ENCODE peak calls at places on chromosomes 2 and 18, in eight cellular contexts. One of them, this sample, is unnamed.

GRCh38 chr2:235541016-235541415 is 47.2 kb downstream of the AGAP1 start:
- DNase-seq in endodermal cell: no peak
- DNase-seq in AG09309: no peak
- DNase-seq in Calu3: no peak
- DNase-seq in GM06990: no peak
- DNase-seq in thoracic aorta: no peak
- DNase-seq in neural crest cell: no peak
- DNase-seq in psoas muscle: no peak
- DNase-seq in this sample: no peak

GRCh38 chr2:236673126-236673822 is 103.6 kb downstream of the ACKR3 start:
- DNase-seq in endodermal cell: peak
- DNase-seq in thoracic aorta: no peak
- DNase-seq in Calu3: no peak
- DNase-seq in AG09309: no peak
- DNase-seq in psoas muscle: no peak
- DNase-seq in GM06990: no peak
- DNase-seq in neural crest cell: no peak
- DNase-seq in this sample: no peak

GRCh38 chr18:3910507-3910906 is 460.5 kb downstream of the TGIF1 start:
- DNase-seq in Calu3: no peak
- DNase-seq in psoas muscle: no peak
- DNase-seq in AG09309: peak
- DNase-seq in thoracic aorta: no peak
- DNase-seq in endodermal cell: no peak
- DNase-seq in neural crest cell: no peak
- DNase-seq in GM06990: no peak
- DNase-seq in this sample: peak

GRCh38 chr18:13502585-13502984 is 223.8 kb downstream of the FAM210A start:
- DNase-seq in Calu3: no peak
- DNase-seq in psoas muscle: peak
- DNase-seq in AG09309: no peak
- DNase-seq in neural crest cell: no peak
- DNase-seq in GM06990: no peak
- DNase-seq in endodermal cell: no peak
- DNase-seq in thoracic aorta: no peak
- DNase-seq in this sample: no peak

GRCh38 chr2:10566021-10566420 is 117.9 kb upstream of the ODC1 start:
- DNase-seq in Calu3: no peak
- DNase-seq in AG09309: no peak
- DNase-seq in GM06990: no peak
- DNase-seq in neural crest cell: no peak
- DNase-seq in endodermal cell: no peak
- DNase-seq in thoracic aorta: no peak
- DNase-seq in psoas muscle: no peak
- DNase-seq in this sample: peak

GRCh38 chr2:55014962-55015939 is 35.0 kb downstream of the RTN4 start:
- DNase-seq in AG09309: peak
- DNase-seq in psoas muscle: no peak
- DNase-seq in thoracic aorta: no peak
- DNase-seq in Calu3: peak
- DNase-seq in GM06990: no peak
- DNase-seq in neural crest cell: no peak
- DNase-seq in endodermal cell: peak
- DNase-seq in this sample: peak

GRCh38 chr2:185335879-185336278 is 402.7 kb upstream of the FSIP2 start:
- DNase-seq in endodermal cell: no peak
- DNase-seq in neural crest cell: no peak
- DNase-seq in AG09309: no peak
- DNase-seq in psoas muscle: no peak
- DNase-seq in GM06990: no peak
- DNase-seq in Calu3: no peak
- DNase-seq in thoracic aorta: no peak
- DNase-seq in this sample: no peak

GRCh38 chr18:79851489-79851888 is 53.8 kb downstream of the KCNG2 start:
- DNase-seq in neural crest cell: no peak
- DNase-seq in thoracic aorta: no peak
- DNase-seq in Calu3: no peak
- DNase-seq in psoas muscle: no peak
- DNase-seq in GM06990: no peak
- DNase-seq in AG09309: no peak
- DNase-seq in endodermal cell: no peak
- DNase-seq in this sample: no peak

GRCh38 chr2:97011977-97012569 is 25.7 kb upstream of the FAM178B start:
- DNase-seq in GM06990: no peak
- DNase-seq in thoracic aorta: no peak
- DNase-seq in neural crest cell: no peak
- DNase-seq in Calu3: peak
- DNase-seq in psoas muscle: no peak
- DNase-seq in endodermal cell: no peak
- DNase-seq in AG09309: peak
- DNase-seq in this sample: peak

GRCh38 chr2:177633910-177634294 is 241.3 kb downstream of the AGPS start:
- DNase-seq in Calu3: no peak
- DNase-seq in GM06990: no peak
- DNase-seq in neural crest cell: no peak
- DNase-seq in thoracic aorta: no peak
- DNase-seq in psoas muscle: no peak
- DNase-seq in AG09309: no peak
- DNase-seq in endodermal cell: no peak
- DNase-seq in this sample: no peak

GRCh38 chr2:15160602-15161001 is 400.5 kb downstream of the NBAS start:
- DNase-seq in Calu3: no peak
- DNase-seq in thoracic aorta: no peak
- DNase-seq in psoas muscle: no peak
- DNase-seq in AG09309: no peak
- DNase-seq in GM06990: no peak
- DNase-seq in neural crest cell: no peak
- DNase-seq in endodermal cell: no peak
- DNase-seq in this sample: no peak

GRCh38 chr2:767944-768343 is 90.7 kb upstream of the TMEM18 start:
- DNase-seq in psoas muscle: no peak
- DNase-seq in AG09309: no peak
- DNase-seq in thoracic aorta: no peak
- DNase-seq in neural crest cell: no peak
- DNase-seq in endodermal cell: no peak
- DNase-seq in Calu3: no peak
- DNase-seq in GM06990: no peak
- DNase-seq in this sample: no peak

GRCh38 chr2:96325038-96325883 is at the start of gene ITPRIPL1:
- DNase-seq in neural crest cell: peak
- DNase-seq in AG09309: no peak
- DNase-seq in GM06990: peak
- DNase-seq in endodermal cell: peak
- DNase-seq in Calu3: peak
- DNase-seq in psoas muscle: no peak
- DNase-seq in thoracic aorta: no peak
- DNase-seq in this sample: no peak

GRCh38 chr18:13565228-13565627 is 161.1 kb downstream of the FAM210A start:
- DNase-seq in endodermal cell: no peak
- DNase-seq in neural crest cell: no peak
- DNase-seq in Calu3: no peak
- DNase-seq in psoas muscle: peak
- DNase-seq in AG09309: no peak
- DNase-seq in thoracic aorta: no peak
- DNase-seq in GM06990: no peak
- DNase-seq in this sample: no peak

GRCh38 chr2:96923810-96924774 is 54.2 kb upstream of the SEMA4C start:
- DNase-seq in endodermal cell: no peak
- DNase-seq in AG09309: no peak
- DNase-seq in neural crest cell: no peak
- DNase-seq in Calu3: no peak
- DNase-seq in thoracic aorta: no peak
- DNase-seq in psoas muscle: peak
- DNase-seq in GM06990: no peak
- DNase-seq in this sample: no peak

GRCh38 chr2:175111200-175111657 is 56.8 kb downstream of the ATF2 start:
- DNase-seq in AG09309: peak
- DNase-seq in GM06990: no peak
- DNase-seq in endodermal cell: no peak
- DNase-seq in Calu3: no peak
- DNase-seq in psoas muscle: no peak
- DNase-seq in thoracic aorta: no peak
- DNase-seq in neural crest cell: no peak
- DNase-seq in this sample: peak

GRCh38 chr2:134774786-134775641 is 56.2 kb upstream of the TMEM163 start:
- DNase-seq in AG09309: no peak
- DNase-seq in endodermal cell: peak
- DNase-seq in neural crest cell: no peak
- DNase-seq in thoracic aorta: no peak
- DNase-seq in Calu3: peak
- DNase-seq in GM06990: no peak
- DNase-seq in psoas muscle: no peak
- DNase-seq in this sample: peak

GRCh38 chr2:241187835-241188234 is 642 bp upstream of the ANO7 start:
- DNase-seq in Calu3: no peak
- DNase-seq in endodermal cell: no peak
- DNase-seq in GM06990: no peak
- DNase-seq in AG09309: no peak
- DNase-seq in psoas muscle: no peak
- DNase-seq in neural crest cell: no peak
- DNase-seq in thoracic aorta: no peak
- DNase-seq in this sample: no peak

GRCh38 chr2:176637497-176638166 is 368.4 kb downstream of the MTX2 start:
- DNase-seq in AG09309: no peak
- DNase-seq in neural crest cell: peak
- DNase-seq in psoas muscle: peak
- DNase-seq in thoracic aorta: no peak
- DNase-seq in GM06990: peak
- DNase-seq in Calu3: peak
- DNase-seq in endodermal cell: peak
- DNase-seq in this sample: peak

GRCh38 chr2:239721531-239721930 is 303.6 kb downstream of the NDUFA10 start:
- DNase-seq in neural crest cell: no peak
- DNase-seq in thoracic aorta: no peak
- DNase-seq in psoas muscle: peak
- DNase-seq in GM06990: no peak
- DNase-seq in AG09309: no peak
- DNase-seq in endodermal cell: peak
- DNase-seq in Calu3: no peak
- DNase-seq in this sample: no peak

GRCh38 chr2:109455731-109456691 is 157.8 kb downstream of the SEPTIN10 start:
- DNase-seq in GM06990: no peak
- DNase-seq in neural crest cell: no peak
- DNase-seq in AG09309: no peak
- DNase-seq in psoas muscle: no peak
- DNase-seq in endodermal cell: peak
- DNase-seq in thoracic aorta: no peak
- DNase-seq in Calu3: no peak
- DNase-seq in this sample: no peak

GRCh38 chr2:6358985-6359384 is 506.7 kb downstream of the CMPK2 start:
- DNase-seq in GM06990: no peak
- DNase-seq in AG09309: no peak
- DNase-seq in Calu3: no peak
- DNase-seq in endodermal cell: no peak
- DNase-seq in thoracic aorta: no peak
- DNase-seq in neural crest cell: no peak
- DNase-seq in psoas muscle: no peak
- DNase-seq in this sample: no peak

GRCh38 chr2:71773218-71773617 is 319.9 kb downstream of the DYSF start:
- DNase-seq in AG09309: no peak
- DNase-seq in endodermal cell: no peak
- DNase-seq in thoracic aorta: no peak
- DNase-seq in GM06990: no peak
- DNase-seq in psoas muscle: no peak
- DNase-seq in Calu3: no peak
- DNase-seq in neural crest cell: no peak
- DNase-seq in this sample: no peak
- TF ChIP-seq CTCF in AG09309: no peak
- TF ChIP-seq CTCF in endodermal cell: no peak
- TF ChIP-seq CTCF in thoracic aorta: no peak
- TF ChIP-seq CTCF in GM06990: no peak
- TF ChIP-seq CTCF in psoas muscle: no peak
- TF ChIP-seq CTCF in Calu3: no peak
- TF ChIP-seq CTCF in neural crest cell: no peak
- TF ChIP-seq CTCF in this sample: no peak

GRCh38 chr2:50551018-50551726 is 480.8 kb downstream of the NRXN1 start:
- DNase-seq in endodermal cell: no peak
- DNase-seq in thoracic aorta: no peak
- DNase-seq in GM06990: no peak
- DNase-seq in AG09309: no peak
- DNase-seq in psoas muscle: no peak
- DNase-seq in neural crest cell: no peak
- DNase-seq in Calu3: no peak
- DNase-seq in this sample: no peak
- TF ChIP-seq CTCF in endodermal cell: no peak
- TF ChIP-seq CTCF in thoracic aorta: no peak
- TF ChIP-seq CTCF in GM06990: no peak
- TF ChIP-seq CTCF in AG09309: no peak
- TF ChIP-seq CTCF in psoas muscle: no peak
- TF ChIP-seq CTCF in neural crest cell: no peak
- TF ChIP-seq CTCF in Calu3: no peak
- TF ChIP-seq CTCF in this sample: no peak

DNA sequence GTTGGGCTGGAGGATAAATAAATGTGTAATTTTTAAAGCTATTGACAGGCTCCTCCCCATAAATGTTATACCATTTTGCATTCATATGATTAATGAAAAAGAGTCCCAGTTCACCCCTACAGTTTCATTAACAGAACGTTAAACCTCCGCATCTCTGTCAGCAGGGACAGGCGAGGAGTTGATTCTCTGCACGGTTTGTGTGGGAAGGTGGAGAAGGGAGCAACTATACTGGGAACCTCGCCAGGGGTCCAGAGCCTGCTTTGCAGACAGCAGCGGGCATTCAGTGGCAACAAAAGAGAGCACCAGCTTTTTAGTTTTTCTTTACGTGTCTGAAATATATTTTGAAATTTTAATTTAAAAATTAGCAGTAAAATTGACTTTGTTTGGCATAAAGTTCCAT is 101.4 kb downstream of the FARSB start:
- DNase-seq in AG09309: no peak
- DNase-seq in endodermal cell: no peak
- DNase-seq in Calu3: no peak
- DNase-seq in psoas muscle: no peak
- DNase-seq in thoracic aorta: no peak
- DNase-seq in neural crest cell: no peak
- DNase-seq in GM06990: no peak
- DNase-seq in this sample: no peak
- TF ChIP-seq CTCF in AG09309: no peak
- TF ChIP-seq CTCF in endodermal cell: no peak
- TF ChIP-seq CTCF in Calu3: no peak
- TF ChIP-seq CTCF in psoas muscle: no peak
- TF ChIP-seq CTCF in thoracic aorta: no peak
- TF ChIP-seq CTCF in neural crest cell: no peak
- TF ChIP-seq CTCF in GM06990: no peak
- TF ChIP-seq CTCF in this sample: no peak

GRCh38 chr2:229765721-229766120 is 51.4 kb upstream of the DNER start:
- DNase-seq in endodermal cell: no peak
- DNase-seq in thoracic aorta: no peak
- DNase-seq in neural crest cell: no peak
- DNase-seq in GM06990: no peak
- DNase-seq in Calu3: no peak
- DNase-seq in psoas muscle: no peak
- DNase-seq in AG09309: no peak
- DNase-seq in this sample: no peak

DNA sequence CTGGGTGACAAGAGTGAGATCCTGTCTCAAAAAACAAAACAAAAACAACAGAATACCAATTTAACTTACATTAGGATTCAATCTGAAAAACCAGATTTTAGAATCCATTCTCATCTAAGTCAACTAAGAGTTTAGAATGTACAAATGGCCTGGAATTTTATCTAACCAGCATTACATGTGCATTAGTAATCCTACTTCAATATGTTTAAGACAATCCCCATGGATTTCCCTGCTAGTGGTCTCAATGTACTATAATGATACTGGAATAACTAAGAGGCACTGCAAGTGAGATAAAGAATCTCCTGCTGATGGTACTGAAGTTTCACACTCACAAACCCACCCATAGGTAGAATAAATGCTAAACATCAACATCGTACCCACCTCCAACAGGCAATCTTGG is 53.9 kb upstream of the DNER start:
- DNase-seq in AG09309: no peak
- DNase-seq in thoracic aorta: no peak
- DNase-seq in Calu3: no peak
- DNase-seq in endodermal cell: no peak
- DNase-seq in GM06990: no peak
- DNase-seq in psoas muscle: no peak
- DNase-seq in neural crest cell: no peak
- DNase-seq in this sample: no peak
- TF ChIP-seq CTCF in AG09309: no peak
- TF ChIP-seq CTCF in thoracic aorta: no peak
- TF ChIP-seq CTCF in Calu3: no peak
- TF ChIP-seq CTCF in endodermal cell: no peak
- TF ChIP-seq CTCF in GM06990: no peak
- TF ChIP-seq CTCF in psoas muscle: no peak
- TF ChIP-seq CTCF in neural crest cell: no peak
- TF ChIP-seq CTCF in this sample: no peak